ENCODE peak calls at places on chromosomes 6 and 20, in nine cellular contexts. R, D, H, E, N, Q, M, L and A are unnamed samples.
A peak's percentile ranks its signal among the peaks of the same experiment; 100 is the strongest.

GRCh38 chr6:105317607-105318533 is 85.0 kb downstream of the PREP start:
- DNase-seq in R (no peak), E (no peak), N (no peak), L (no peak), H (no peak), D (peak; percentile 34), M (no peak), Q (no peak), A (no peak)

GRCh38 chr6:137625808-137626207 is 131.6 kb upstream of the OLIG3 start:
- DNase-seq in D (no peak), R (no peak), H (no peak), Q (no peak), N (no peak), E (no peak), M (no peak), L (no peak), A (no peak)

GRCh38 chr6:12265795-12266194 is 24.4 kb upstream of the EDN1 start:
- DNase-seq in D (no peak), R (no peak), H (no peak), N (no peak), Q (no peak), M (no peak), E (no peak), L (peak; percentile 40), A (no peak)

GRCh38 chr6:123519191-123519510 is 117.6 kb downstream of the TRDN start:
- DNase-seq in L (no peak), R (no peak), N (peak; percentile 12), Q (no peak), D (no peak), H (no peak), M (peak; percentile 68), E (no peak), A (no peak)

GRCh38 chr20:17895641-17896246 is 72.8 kb downstream of the SNX5 start:
- DNase-seq in R (peak; percentile 68), M (peak; percentile 74), N (no peak), L (peak; percentile 66), Q (no peak), E (peak; percentile 66), D (no peak), H (no peak), A (no peak)

GRCh38 chr20:36298795-36299339 is 7.3 kb upstream of the DLGAP4 start:
- DNase-seq in N (no peak), E (no peak), M (no peak), H (no peak), L (no peak), R (no peak), Q (no peak), D (no peak), A (no peak)

GRCh38 chr6:6758915-6759654 is 170.6 kb downstream of the LY86 start:
- DNase-seq in D (peak; percentile 66), H (peak; percentile 55), L (peak; percentile 68), Q (no peak), R (peak; percentile 86), E (no peak), M (no peak), N (no peak), A (peak; percentile 70)

GRCh38 chr6:27873101-27874030 is 38.8 kb downstream of the OR2B2 start:
- DNase-seq in L (peak; percentile 90), Q (peak; percentile 57), E (peak; percentile 80), R (no peak), M (peak; percentile 21), N (no peak), H (no peak), D (peak; percentile 87), A (peak; percentile 89)

GRCh38 chr6:113560376-113560775 is 296.8 kb upstream of the MARCKS start:
- DNase-seq in Q (no peak), D (no peak), R (no peak), L (no peak), N (no peak), E (no peak), M (no peak), H (no peak), A (no peak)